ENCODE peak calls at places on chromosomes 3 and 15, in eight cellular contexts. P, L, F, T, I, W, S and R are unnamed samples.

GRCh38 chr3:30770387-30770786 is 124.1 kb downstream of the GADL1 start:
- DNase-seq in T (no peak), W (no peak), L (peak; percentile 89), I (no peak), S (no peak), P (peak; percentile 98), F (peak; percentile 38), R (peak; percentile 85)

GRCh38 chr3:112739252-112739945 is 98.5 kb upstream of the CCDC80 start:
- DNase-seq in F (no peak), W (no peak), L (peak; percentile 55), S (no peak), I (no peak), T (no peak), P (peak; percentile 63), R (peak; percentile 54)

GRCh38 chr3:51675201-51675611 is 4.2 kb downstream of the TEX264 start:
- DNase-seq in F (no peak), T (no peak), I (no peak), W (no peak), S (no peak), P (peak; percentile 71), L (peak; percentile 90), R (peak; percentile 57)

GRCh38 chr3:13610006-13610570 is 61.2 kb downstream of the FBLN2 start:
- DNase-seq in T (no peak), I (no peak), L (no peak), W (no peak), P (no peak), S (no peak), F (no peak), R (no peak)

GRCh38 chr3:143483214-143483613 is 363.6 kb downstream of the CHST2 start:
- DNase-seq in T (no peak), L (no peak), F (no peak), W (no peak), P (no peak), S (no peak), I (no peak), R (no peak)

GRCh38 chr15:55921744-55922143 is 71.7 kb downstream of the NEDD4 start:
- DNase-seq in I (no peak), W (no peak), L (no peak), P (no peak), F (no peak), S (no peak), T (no peak), R (no peak)

GRCh38 chr3:152183473-152183872 is 85.3 kb upstream of the MBNL1 start:
- DNase-seq in P (peak; percentile 51), L (no peak), I (peak; percentile 43), S (no peak), F (no peak), W (peak; percentile 27), T (no peak), R (no peak)

GRCh38 chr3:170726976-170727661 is 141.2 kb upstream of the SLC7A14 start:
- DNase-seq in W (no peak), I (no peak), T (no peak), L (peak; percentile 91), F (no peak), P (peak; percentile 84), S (no peak), R (peak; percentile 90)

GRCh38 chr15:31265090-31265870 is 61.4 kb upstream of the KLF13 start:
- DNase-seq in W (peak; percentile 31), I (peak; percentile 6), F (peak; percentile 13), T (peak; percentile 29), P (no peak), S (no peak), L (no peak), R (no peak)

GRCh38 chr3:123431658-123432323 is 17.1 kb downstream of the ADCY5 start:
- DNase-seq in S (no peak), L (no peak), P (no peak), W (no peak), T (no peak), I (no peak), F (no peak), R (no peak)

GRCh38 chr3:176789281-176789705 is 408.0 kb downstream of the TBL1XR1 start:
- DNase-seq in S (no peak), P (peak; percentile 69), L (peak; percentile 100), F (no peak), T (no peak), W (no peak), I (no peak), R (no peak)

GRCh38 chr3:29279830-29280229 is 1.0 kb upstream of the RBMS3 start:
- DNase-seq in P (no peak), I (no peak), T (no peak), S (no peak), L (no peak), W (no peak), F (no peak), R (no peak)

GRCh38 chr15:42002333-42002732 is 18.5 kb downstream of the PLA2G4E start:
- DNase-seq in L (no peak), P (no peak), F (no peak), W (no peak), I (no peak), S (no peak), T (no peak), R (no peak)

GRCh38 chr3:122786067-122786466 is 7.6 kb downstream of the HSPBAP1 start:
- DNase-seq in S (no peak), T (no peak), F (no peak), P (peak; percentile 82), I (no peak), W (no peak), L (peak; percentile 63), R (peak; percentile 71)

GRCh38 chr3:97967966-97968365 is 4.3 kb downstream of the RIOX2 start:
- DNase-seq in P (no peak), S (no peak), L (no peak), I (peak; percentile 52), W (no peak), F (no peak), T (no peak), R (no peak)

GRCh38 chr15:73865904-73866303 is 7.5 kb upstream of the TBC1D21 start:
- DNase-seq in T (no peak), L (no peak), F (no peak), S (no peak), W (peak; percentile 7), P (no peak), I (no peak), R (no peak)

GRCh38 chr3:154228561-154229216 is 95.6 kb downstream of the DHX36 start:
- DNase-seq in T (no peak), L (no peak), S (no peak), P (no peak), W (no peak), I (no peak), F (no peak), R (no peak)

DNA sequence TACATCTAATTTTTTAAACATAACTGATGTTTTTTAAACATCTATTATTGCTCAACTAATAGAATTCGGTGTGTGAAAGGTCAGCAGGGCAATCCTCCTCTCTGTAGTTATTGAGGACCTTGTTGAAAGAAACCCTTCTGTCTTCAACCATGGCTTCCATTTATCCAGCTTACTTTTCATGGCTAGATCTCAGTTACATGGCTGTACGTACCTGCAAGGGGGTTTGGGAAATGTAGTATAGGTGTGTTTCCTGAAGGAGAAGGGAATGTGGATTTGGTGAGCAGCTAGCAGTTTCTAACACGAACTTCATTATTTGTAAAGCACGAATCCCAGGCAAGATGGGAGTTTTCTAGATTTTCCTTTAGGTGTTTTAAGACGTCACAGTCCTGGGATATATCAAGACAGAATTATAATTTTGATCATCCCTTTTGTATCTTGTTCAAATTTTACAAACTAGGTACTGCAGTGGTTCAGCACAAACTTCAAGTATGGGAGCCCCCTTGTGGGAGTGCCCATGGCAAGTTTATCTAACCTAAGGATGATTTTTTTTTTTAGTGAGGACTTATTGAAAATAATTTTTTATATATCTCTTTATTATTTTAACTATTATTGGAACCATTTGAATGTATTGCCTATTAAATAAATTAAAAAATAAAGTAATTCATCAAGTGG is 41.6 kb downstream of the FBXL2 start:
- DNase-seq in F (no peak), P (peak; percentile 26), W (no peak), L (no peak), I (no peak), T (no peak), S (no peak), R (no peak)
- TF ChIP-seq CTCF in F (no peak), P (peak; percentile 37), W (no peak), L (no peak), I (no peak), T (no peak), S (no peak), R (peak; percentile 62)

GRCh38 chr3:25588441-25589103 is 76.1 kb downstream of the TOP2B start:
- DNase-seq in T (no peak), S (no peak), F (no peak), W (no peak), L (no peak), I (no peak), P (no peak), R (no peak)
- TF ChIP-seq CTCF in T (no peak), S (no peak), F (no peak), W (no peak), L (no peak), I (no peak), P (no peak), R (no peak)

DNA sequence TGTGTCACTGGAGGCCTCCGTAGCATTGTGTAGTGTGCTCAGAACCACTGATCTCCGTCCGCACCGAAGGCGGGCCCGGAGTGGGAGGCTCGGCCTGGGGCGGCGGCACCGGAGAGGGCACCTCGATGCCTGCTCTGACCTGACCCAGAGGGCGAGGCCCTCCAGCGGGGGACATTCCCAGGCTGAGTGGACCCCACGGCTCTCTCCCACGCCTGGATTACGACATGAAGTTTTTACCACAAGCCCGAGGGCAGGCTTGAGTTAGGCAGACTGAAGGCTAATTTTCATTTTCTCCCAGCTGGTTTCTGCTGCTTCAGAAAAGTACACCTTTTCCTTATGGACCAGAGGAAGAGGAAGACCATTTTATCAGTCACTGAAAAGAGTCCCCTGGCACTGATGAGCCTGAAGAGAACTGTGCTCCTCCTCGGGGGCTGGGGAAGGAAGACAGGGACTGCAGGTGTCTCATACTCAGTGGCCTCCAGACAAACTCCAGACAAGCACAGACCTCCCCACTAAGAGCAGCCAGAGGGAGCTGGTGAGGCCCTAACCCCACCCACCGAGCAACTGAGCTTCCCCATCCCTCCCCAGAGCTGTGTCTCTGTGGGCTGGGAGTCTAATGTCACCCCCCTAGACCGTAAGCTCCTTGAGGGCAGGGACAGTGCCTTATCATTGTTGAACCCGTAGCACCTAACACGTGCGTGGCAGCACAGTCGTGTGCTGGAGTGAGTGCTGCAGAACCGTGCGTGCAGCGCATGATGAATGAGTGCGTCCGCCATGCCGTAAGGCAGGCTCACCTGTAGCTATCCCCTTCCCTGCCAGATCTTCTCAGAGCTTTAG is 74.5 kb upstream of the BLM start:
- DNase-seq in S (no peak), L (no peak), I (no peak), F (no peak), T (no peak), W (no peak), P (no peak), R (no peak)
- TF ChIP-seq CTCF in S (no peak), L (peak; percentile 11), I (no peak), F (no peak), T (no peak), W (no peak), P (peak; percentile 27), R (peak; percentile 30)

GRCh38 chr3:101676219-101676764 is 640 bp downstream of the ZBTB11 start:
- DNase-seq in T (peak; percentile 94), I (peak; percentile 97), L (peak; percentile 88), F (peak; percentile 91), W (peak; percentile 93), P (peak; percentile 98), S (peak; percentile 92), R (peak; percentile 91)
- TF ChIP-seq CTCF in T (no peak), I (no peak), L (peak; percentile 12), F (no peak), W (no peak), P (no peak), S (peak; percentile 37), R (peak; percentile 37)